ENCODE peak calls at places on chromosome 21, in seven cellular contexts. G, U, V, X, Q, D and O are unnamed samples. For H3K9me3 and H3K36me3, the result is how much of the 10 kb centered on the place peaks cover.

GRCh38 chr21:43209575-43210453 is 41.0 kb downstream of the CRYAA start:
- DNase-seq in Q (peak), U (no peak), V (no peak), X (peak), D (peak), G (no peak), O (no peak)

GRCh38 chr21:44723177-44724131 is 12.1 kb upstream of the TSPEAR start:
- DNase-seq in V (no peak), Q (no peak), G (no peak), X (peak), U (no peak), D (no peak), O (peak)

GRCh38 chr21:37208056-37208705 is 59.0 kb downstream of the VPS26C start:
- DNase-seq in X (peak), Q (no peak), D (peak), G (peak), V (no peak), U (no peak), O (no peak)

GRCh38 chr21:37460196-37460595 is 93.6 kb downstream of the DYRK1A start:
- DNase-seq in V (no peak), U (peak), G (no peak), Q (no peak), X (no peak), D (no peak), O (peak)

GRCh38 chr21:45899317-45900033 is 82.1 kb upstream of the COL6A1 start:
- DNase-seq in X (no peak), D (no peak), Q (no peak), G (no peak), U (no peak), V (no peak), O (no peak)

GRCh38 chr21:42160111-42160949 is 58.6 kb upstream of the ABCG1 start:
- DNase-seq in G (no peak), X (no peak), Q (no peak), D (peak), V (peak), U (no peak), O (no peak)

GRCh38 chr21:17793675-17794123 is 25.5 kb downstream of the C21orf91 start:
- DNase-seq in V (no peak), U (no peak), X (no peak), D (no peak), G (no peak), Q (peak), O (peak)

GRCh38 chr21:44710294-44710665 is 1.1 kb downstream of the TSPEAR start:
- DNase-seq in V (no peak), G (no peak), D (no peak), Q (no peak), X (no peak), U (no peak), O (no peak)

GRCh38 chr21:8992731-8993174 is 1528.6 kb upstream of the TPTE start:
- DNase-seq in D (no peak), X (no peak), G (no peak), U (no peak), V (no peak), Q (peak), O (no peak)
- H3K9me3 ChIP-seq in D (under half), X (under half), G (under half), U (under half), V (under half), Q (under half), O (under half)

GRCh38 chr21:8989883-8990325 is 1531.5 kb upstream of the TPTE start:
- DNase-seq in G (no peak), Q (peak), X (no peak), V (no peak), D (no peak), U (no peak), O (no peak)

GRCh38 chr21:8991088-8991907 is 1530.1 kb upstream of the TPTE start:
- DNase-seq in G (no peak), U (no peak), Q (peak), V (no peak), X (no peak), D (no peak), O (no peak)

GRCh38 chr21:8990326-8991087 is 1530.9 kb upstream of the TPTE start:
- DNase-seq in Q (peak), D (no peak), X (no peak), V (no peak), U (no peak), G (no peak), O (no peak)

GRCh38 chr21:8989261-8989882 is 1532.0 kb upstream of the TPTE start:
- DNase-seq in X (no peak), V (no peak), U (no peak), D (no peak), G (no peak), Q (peak), O (no peak)

DNA sequence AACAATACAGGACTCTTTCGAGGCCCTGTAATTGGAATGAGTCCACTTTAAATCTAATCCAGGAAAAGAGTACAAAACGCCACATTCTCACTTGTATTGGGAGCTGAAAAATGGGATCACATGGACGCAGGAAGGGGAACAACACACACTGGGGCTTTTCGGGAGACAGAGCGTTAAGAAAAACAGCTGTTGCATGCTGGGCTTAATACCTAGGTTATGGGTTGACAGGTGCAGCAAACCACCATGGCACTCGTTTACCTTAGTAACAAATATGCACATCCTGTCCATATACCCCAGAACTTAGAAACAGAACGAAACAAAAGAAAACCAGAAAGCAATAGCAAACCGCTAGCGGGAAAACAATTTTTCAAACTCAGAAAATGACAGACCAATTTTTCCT is 1532.7 kb upstream of the TPTE start:
- DNase-seq in U (no peak), V (no peak), X (no peak), D (no peak), Q (peak), G (no peak), O (no peak)
- H3K4me3 ChIP-seq in U (no peak), V (no peak), X (no peak), D (no peak), Q (no peak), G (no peak), O (no peak)

DNA sequence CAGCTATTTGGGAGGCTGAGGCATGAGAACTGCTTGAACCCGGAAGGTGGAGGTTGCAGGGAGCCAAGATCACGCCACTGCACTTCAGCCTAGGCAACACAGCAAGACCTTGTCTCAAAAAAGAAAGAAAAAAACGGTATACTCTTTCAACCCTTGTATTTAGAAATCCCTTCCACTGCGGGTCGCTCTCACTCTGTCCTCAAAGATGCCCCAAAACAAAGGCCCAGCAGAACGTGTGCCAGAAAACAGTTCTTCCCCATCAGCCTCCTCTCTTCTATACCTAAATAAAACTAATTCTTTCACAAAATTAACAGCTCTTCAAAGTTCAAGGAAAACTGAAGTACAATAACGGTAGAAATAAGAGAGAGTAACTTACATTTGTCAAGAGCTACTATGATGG is 13.2 kb downstream of the SETD4 start:
- DNase-seq in U (no peak), G (no peak), X (no peak), D (no peak), Q (no peak), V (no peak), O (no peak)
- H3K36me3 ChIP-seq in U (under half), G (half or more), X (under half), D (under half), Q (under half), V (under half), O (half or more)

GRCh38 chr21:14073615-14074014 is 137.1 kb downstream of the LIPI start:
- DNase-seq in U (no peak), V (no peak), X (no peak), Q (no peak), D (no peak), G (no peak), O (no peak)
- H3K9me3 ChIP-seq in U (under half), V (under half), X (under half), Q (under half), D (under half), G (under half), O (under half)

GRCh38 chr21:38493549-38494253 is 4.6 kb downstream of the ERG start:
- DNase-seq in D (no peak), U (no peak), X (no peak), V (no peak), G (no peak), Q (no peak), O (no peak)
- H3K4me3 ChIP-seq in D (peak), U (no peak), X (no peak), V (no peak), G (no peak), Q (no peak), O (no peak)

DNA sequence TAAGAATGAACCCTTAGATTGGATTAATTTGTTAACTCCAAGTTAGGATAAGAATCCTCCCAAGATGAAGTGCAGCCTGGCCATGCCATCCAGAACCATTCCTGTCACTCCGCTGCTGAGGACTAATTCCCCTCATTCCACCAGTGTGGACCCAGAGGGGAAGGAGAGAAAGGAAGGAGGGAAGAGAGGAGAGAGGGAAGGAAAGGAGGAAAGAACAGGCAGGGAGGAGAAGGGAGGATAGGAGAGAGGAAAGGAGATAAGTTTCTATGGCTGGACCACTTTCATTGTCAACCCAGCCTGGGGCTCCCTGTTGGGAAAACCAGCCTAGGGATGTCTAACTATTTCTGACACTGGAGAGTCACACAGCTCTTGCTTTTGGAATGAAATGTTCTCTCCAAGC is 4.7 kb downstream of the MRAP start:
- DNase-seq in Q (no peak), V (no peak), X (no peak), U (no peak), D (no peak), G (no peak), O (no peak)
- H3K36me3 ChIP-seq in Q (under half), V (under half), X (under half), U (under half), D (under half), G (under half), O (under half)

GRCh38 chr21:19522384-19522783 is 1118.8 kb upstream of the TMPRSS15 start:
- DNase-seq in X (no peak), D (no peak), G (no peak), U (no peak), Q (no peak), V (no peak), O (no peak)
- H3K9me3 ChIP-seq in X (under half), D (under half), G (under half), U (under half), Q (under half), V (under half), O (under half)

DNA sequence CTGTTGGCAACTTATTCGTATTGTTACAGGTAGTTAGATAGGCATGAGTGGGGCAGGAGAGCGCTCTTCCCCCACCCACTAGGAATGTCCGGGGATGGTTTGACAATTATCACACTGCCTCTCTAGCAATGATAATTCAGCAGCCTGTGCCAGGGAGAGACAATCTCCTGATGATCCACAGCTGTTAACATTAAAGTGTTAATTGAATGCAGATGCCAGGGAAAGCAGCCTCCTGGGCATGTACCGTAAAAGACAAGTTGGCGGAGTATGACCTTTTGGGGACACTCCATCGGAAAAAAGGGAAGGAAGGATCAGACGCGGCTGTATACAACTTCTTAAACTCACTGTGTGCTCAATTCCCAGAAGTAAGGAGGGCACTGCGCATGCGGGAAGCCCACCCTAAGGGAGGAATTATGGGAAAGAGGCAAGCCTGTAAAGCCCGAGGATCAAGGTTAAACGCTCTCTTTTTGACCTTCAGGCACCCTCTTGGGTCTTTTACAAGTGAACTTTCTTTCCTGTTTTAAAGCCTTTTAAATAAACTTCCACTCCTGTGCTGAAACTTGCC is 62.6 kb downstream of the MAP3K7CL start:
- DNase-seq in X (peak), D (no peak), G (no peak), U (no peak), Q (no peak), V (no peak), O (no peak)
- H3K4me3 ChIP-seq in X (peak), D (peak), G (no peak), U (no peak), Q (no peak), V (no peak), O (no peak)